ENCODE peak calls at places on chromosomes 12 and 14, in five cellular contexts. L is body of pancreas, S is HepG2, D is gastrocnemius medialis, K is lower lobe of right lung. X is an unnamed sample.

GRCh38 chr14:93926873-93927571 is at the start of gene FAM181A:
- ATAC-seq in S (peak; percentile 67), L (no peak), K (peak; percentile 87), D (no peak), X (no peak)

GRCh38 chr14:32761381-32761968 is 177.2 kb upstream of the NPAS3 start:
- ATAC-seq in K (no peak), L (no peak), D (no peak), S (no peak), X (no peak)

GRCh38 chr12:53160673-53161072 is 19.8 kb upstream of the ZNF740 start:
- ATAC-seq in K (no peak), S (peak; percentile 67), D (no peak), L (no peak), X (no peak)

GRCh38 chr12:109597795-109598427 is 24.3 kb downstream of the MVK start:
- ATAC-seq in D (peak; percentile 60), S (peak; percentile 87), L (peak; percentile 88), K (peak; percentile 93), X (peak; percentile 92)

GRCh38 chr14:100048786-100049185 is 16.4 kb upstream of the EVL start:
- ATAC-seq in K (no peak), S (no peak), L (no peak), D (no peak), X (no peak)

GRCh38 chr12:10941916-10942607 is 3.0 kb upstream of the TAS2R14 start:
- ATAC-seq in S (peak; percentile 48), L (no peak), D (no peak), K (no peak), X (no peak)

GRCh38 chr14:96987771-96988170 is 190.6 kb downstream of the VRK1 start:
- ATAC-seq in K (no peak), S (no peak), L (no peak), D (no peak), X (no peak)

GRCh38 chr12:58285551-58285950 is 344.2 kb downstream of the ATP23 start:
- ATAC-seq in S (no peak), K (no peak), D (no peak), L (no peak), X (no peak)

GRCh38 chr12:99147150-99147549 is 500.4 kb upstream of the GARIN6 start:
- ATAC-seq in L (no peak), K (no peak), S (no peak), D (no peak), X (no peak)

GRCh38 chr12:998020-998874 is 7.2 kb downstream of the ERC1 start:
- ATAC-seq in D (no peak), K (peak; percentile 56), L (no peak), S (peak; percentile 99), X (no peak)

GRCh38 chr14:91307046-91307445 is 62.5 kb upstream of the GPR68 start:
- ATAC-seq in L (no peak), D (no peak), S (no peak), K (no peak), X (no peak)

GRCh38 chr14:91308337-91308736 is 63.8 kb upstream of the GPR68 start:
- ATAC-seq in S (no peak), K (no peak), D (no peak), L (no peak), X (no peak)

GRCh38 chr14:91306547-91306946 is 62.0 kb upstream of the GPR68 start:
- ATAC-seq in D (no peak), L (no peak), S (no peak), K (no peak), X (no peak)

GRCh38 chr14:91305650-91306431 is 61.3 kb upstream of the GPR68 start:
- ATAC-seq in S (no peak), D (no peak), K (no peak), L (no peak), X (no peak)

DNA sequence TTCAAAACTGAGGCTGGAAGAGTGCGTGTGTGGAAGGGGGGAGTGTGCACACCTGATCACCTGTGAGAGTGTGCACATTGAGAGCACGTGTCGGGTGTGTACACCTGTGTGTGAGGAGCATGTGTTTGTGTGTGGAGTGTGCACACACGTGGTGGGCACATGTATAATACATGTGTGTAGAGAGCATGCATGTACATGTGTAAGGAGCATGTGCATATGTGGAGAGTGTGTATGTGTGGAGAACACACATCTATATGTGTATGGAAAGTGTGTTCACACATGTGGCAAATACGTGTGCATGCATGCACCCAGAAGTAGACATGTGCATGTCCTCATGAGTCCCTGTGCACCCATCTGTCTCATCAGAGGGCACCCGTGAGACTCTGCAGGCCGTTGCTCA is 63.1 kb upstream of the GPR68 start:
- ATAC-seq in K (no peak), S (no peak), D (no peak), L (no peak), X (no peak)
- TF ChIP-seq CTCF in K (no peak), S (no peak), D (no peak), L (no peak), X (no peak)

DNA sequence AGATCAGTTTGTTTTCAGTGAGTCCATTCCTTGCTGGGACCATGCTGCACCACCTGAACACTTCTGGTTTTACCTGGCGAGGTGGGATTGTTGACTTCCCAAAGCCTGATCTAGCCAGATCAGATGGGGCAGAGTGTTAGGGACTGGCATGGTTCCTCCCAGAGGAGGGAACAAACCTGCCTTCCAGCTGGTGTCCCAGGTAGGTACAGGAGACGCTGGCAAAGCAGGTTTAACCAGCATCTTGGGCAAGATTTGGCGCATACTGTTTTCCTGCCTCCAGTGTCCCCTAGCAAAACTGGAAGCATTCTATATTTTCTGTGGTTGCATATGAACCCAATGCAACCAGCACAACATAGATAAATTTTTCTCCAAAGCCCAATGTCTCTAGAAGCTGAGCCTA is 14.6 kb upstream of the FOS start:
- ATAC-seq in L (no peak), K (no peak), S (no peak), D (no peak), X (no peak)
- H3K27ac ChIP-seq in L (no peak overlapping the region), K (no peak overlapping the region), S (no peak overlapping the region), D (no peak overlapping the region), X (no peak overlapping the region)

GRCh38 chr14:79278798-79279644 is 932.3 kb downstream of the DIO2 start:
- ATAC-seq in D (peak; percentile 91), S (peak; percentile 98), L (peak; percentile 97), K (peak; percentile 97), X (peak; percentile 97)
- H3K4me1 ChIP-seq in D (peaks cover 22% of the 10 kb centered on the region), S (peaks cover 12% of the 10 kb centered on the region), L (peaks cover 34% of the 10 kb centered on the region), K (peaks cover 12% of the 10 kb centered on the region), X (no peaks in the 10 kb centered on the region)

GRCh38 chr12:22631863-22632463 is 7.0 kb downstream of the ETNK1 start:
- ATAC-seq in S (no peak), D (no peak), K (peak; percentile 57), L (no peak), X (no peak)
- TF ChIP-seq CTCF in S (peak; percentile 21), D (peak; percentile 61), K (peak; percentile 57), L (peak; percentile 58), X (peak; percentile 54)

GRCh38 chr14:90361865-90362557 is 30.3 kb upstream of the NRDE2 start:
- ATAC-seq in L (no peak), K (no peak), D (no peak), S (no peak), X (no peak)
- H3K27ac ChIP-seq in L (no peak overlapping the region), K (no peak overlapping the region), D (no peak overlapping the region), S (no peak overlapping the region), X (no peak overlapping the region)

GRCh38 chr14:44961151-44961729 is 507 bp downstream of the KLHL28 start:
- ATAC-seq in D (peak; percentile 53), S (peak; percentile 60), L (peak; percentile 27), K (peak; percentile 77), X (peak; percentile 23)

GRCh38 chr14:44961730-44962572 is at the start of the genes KLHL28 and TOGARAM1:
- ATAC-seq in D (peak; percentile 97), L (peak; percentile 97), S (peak; percentile 90), K (peak; percentile 97), X (peak; percentile 99)

GRCh38 chr14:44962573-44963528 is 861 bp downstream of the TOGARAM1 start:
- ATAC-seq in D (peak; percentile 19), S (peak; percentile 5), L (peak; percentile 5), K (peak; percentile 40), X (peak; percentile 8)

GRCh38 chr14:44966601-44967336 is 4.8 kb downstream of the TOGARAM1 start:
- ATAC-seq in S (no peak), K (no peak), L (no peak), D (no peak), X (no peak)

GRCh38 chr14:44963775-44964380 is 1.9 kb downstream of the TOGARAM1 start:
- ATAC-seq in L (no peak), S (peak; percentile 35), D (no peak), K (no peak), X (no peak)
- H3K4me1 ChIP-seq in L (peaks cover 41% of the 10 kb centered on the region), S (peaks cover 51% of the 10 kb centered on the region), D (peaks cover 75% of the 10 kb centered on the region), K (peaks cover 74% of the 10 kb centered on the region), X (peaks cover 6% of the 10 kb centered on the region)

GRCh38 chr14:92586001-92586947 is 72.7 kb downstream of the RIN3 start:
- ATAC-seq in K (peak; percentile 59), S (no peak), D (no peak), L (peak; percentile 38), X (peak; percentile 59)

GRCh38 chr14:92590941-92591340 is 77.4 kb downstream of the RIN3 start:
- ATAC-seq in S (no peak), L (no peak), D (no peak), K (no peak), X (no peak)

GRCh38 chr14:92591346-92591745 is 77.8 kb downstream of the RIN3 start:
- ATAC-seq in S (no peak), K (no peak), L (no peak), D (no peak), X (no peak)

GRCh38 chr14:92586966-92587365 is 73.4 kb downstream of the RIN3 start:
- ATAC-seq in S (no peak), D (no peak), K (peak; percentile 25), L (no peak), X (no peak)

GRCh38 chr14:92589213-92589852 is 75.8 kb downstream of the RIN3 start:
- ATAC-seq in K (no peak), L (no peak), D (no peak), S (peak; percentile 80), X (no peak)
- TF ChIP-seq CTCF in K (no peak), L (no peak), D (no peak), S (peak; percentile 56), X (peak; percentile 37)